ENCODE peak calls at places on chromosomes 16 and 17, in five cellular contexts. I is NCI-H1417, L is AG09319, A is germinal center, Z is fibroblast of lung. F is an unnamed sample.

GRCh38 chr17:151886-152859 is 14.8 kb downstream of the SCGB1C2 start:
- DNase-seq in I (no peak), L (no peak), A (no peak), Z (no peak), F (no peak)

GRCh38 chr17:80926601-80927250 is 64.9 kb upstream of the CHMP6 start:
- DNase-seq in I (no peak), L (no peak), A (no peak), Z (no peak), F (no peak)

GRCh38 chr16:70767377-70768204 is 33.4 kb downstream of the VAC14 start:
- DNase-seq in I (no peak), L (no peak), A (no peak), Z (no peak), F (no peak)

GRCh38 chr16:56246051-56246817 is 54.9 kb downstream of the GNAO1 start:
- DNase-seq in I (no peak), L (peak), A (no peak), Z (no peak), F (no peak)

GRCh38 chr16:77307764-77308561 is 108.8 kb downstream of the SYCE1L start:
- DNase-seq in I (no peak), L (no peak), A (no peak), Z (peak), F (no peak)

GRCh38 chr17:36859003-36859300 is 78.3 kb upstream of the LHX1 start:
- DNase-seq in I (no peak), L (no peak), A (no peak), Z (no peak), F (no peak)

GRCh38 chr16:89093602-89094251 is at the start of gene ACSF3:
- DNase-seq in I (peak), L (peak), A (peak), Z (peak), F (peak)

GRCh38 chr16:50970221-50970620 is 180.8 kb downstream of the SALL1 start:
- DNase-seq in I (no peak), L (no peak), A (no peak), Z (no peak), F (no peak)

GRCh38 chr17:65598711-65599110 is 37.3 kb upstream of the AXIN2 start:
- DNase-seq in I (peak), L (no peak), A (no peak), Z (no peak), F (no peak)

GRCh38 chr16:63714876-63715275 is 1407.0 kb downstream of the CDH11 start:
- DNase-seq in I (peak), L (no peak), A (no peak), Z (no peak), F (no peak)

GRCh38 chr16:88747588-88748301 is 37.3 kb downstream of the PIEZO1 start:
- DNase-seq in I (peak), L (no peak), A (peak), Z (no peak), F (no peak)

GRCh38 chr16:3665508-3665907 is 11.0 kb downstream of the DNASE1 start:
- DNase-seq in I (no peak), L (no peak), A (no peak), Z (no peak), F (no peak)

GRCh38 chr17:81295031-81295677 is at the start of gene SLC38A10:
- DNase-seq in I (peak), L (peak), A (peak), Z (peak), F (peak)

GRCh38 chr16:87177627-87178026 is 139.6 kb downstream of the C16orf95 start:
- DNase-seq in I (no peak), L (no peak), A (no peak), Z (no peak), F (no peak)

GRCh38 chr17:17491546-17491988 is 4.6 kb downstream of the RASD1 start:
- DNase-seq in I (no peak), L (no peak), A (no peak), Z (no peak), F (peak)

GRCh38 chr16:3590736-3591435 is 13.7 kb upstream of the NLRC3 start:
- DNase-seq in I (no peak), L (no peak), A (no peak), Z (no peak), F (no peak)

GRCh38 chr17:21375757-21376584 is at the start of gene KCNJ12:
- DNase-seq in I (no peak), L (no peak), A (no peak), Z (peak), F (no peak)

GRCh38 chr16:8967437-8967821 is 3.7 kb upstream of the USP7 start:
- DNase-seq in I (no peak), L (no peak), A (no peak), Z (no peak), F (no peak)

GRCh38 chr16:75265911-75266701 is 14.7 kb upstream of the BCAR1 start:
- DNase-seq in I (peak), L (no peak), A (peak), Z (peak), F (peak)

GRCh38 chr16:56807011-56807675 is 57.9 kb upstream of the SLC12A3 start:
- DNase-seq in I (no peak), L (no peak), A (no peak), Z (peak), F (no peak)

GRCh38 chr17:66240630-66241029 is 11.4 kb upstream of the APOH start:
- DNase-seq in I (no peak), L (no peak), A (no peak), Z (peak), F (no peak)

GRCh38 chr17:80795090-80795609 is 196.5 kb upstream of the CHMP6 start:
- DNase-seq in I (no peak), L (no peak), A (no peak), Z (no peak), F (no peak)

GRCh38 chr17:75842411-75842810 is 1.8 kb downstream of the UNC13D start:
- DNase-seq in I (no peak), L (no peak), A (no peak), Z (no peak), F (no peak)

GRCh38 chr17:19534562-19535149 is 1.0 kb downstream of the SLC47A1 start:
- DNase-seq in I (no peak), L (no peak), A (no peak), Z (no peak), F (no peak)

GRCh38 chr16:86405319-86405718 is 105.0 kb upstream of the FOXF1 start:
- DNase-seq in I (no peak), L (no peak), A (no peak), Z (peak), F (no peak)

GRCh38 chr16:83615131-83615530 is 192.6 kb upstream of the HSBP1 start:
- DNase-seq in I (no peak), L (no peak), A (no peak), Z (no peak), F (no peak)

GRCh38 chr17:73872816-73873215 is 228.6 kb upstream of the SDK2 start:
- DNase-seq in I (no peak), L (no peak), A (no peak), Z (no peak), F (no peak)

GRCh38 chr16:75065149-75065807 is 51.3 kb downstream of the LDHD start:
- DNase-seq in I (peak), L (no peak), A (no peak), Z (no peak), F (no peak)

GRCh38 chr17:70622382-70623260 is 453.3 kb downstream of the KCNJ2 start:
- DNase-seq in I (peak), L (no peak), A (no peak), Z (peak), F (peak)

GRCh38 chr17:39212841-39213480 is 12.8 kb downstream of the STAC2 start:
- DNase-seq in I (peak), L (no peak), A (no peak), Z (no peak), F (peak)

GRCh38 chr16:66925322-66925840 is at the start of gene RRAD:
- DNase-seq in I (no peak), L (no peak), A (no peak), Z (peak), F (no peak)

GRCh38 chr16:26645629-26646028 is 421.1 kb upstream of the C16orf82 start:
- DNase-seq in I (no peak), L (no peak), A (no peak), Z (no peak), F (no peak)

GRCh38 chr16:12420661-12421209 is 383.0 kb downstream of the CPPED1 start:
- DNase-seq in I (no peak), L (no peak), A (no peak), Z (no peak), F (no peak)

GRCh38 chr17:64723781-64724180 is 61.7 kb upstream of the SMURF2 start:
- DNase-seq in I (no peak), L (no peak), A (no peak), Z (no peak), F (no peak)

GRCh38 chr16:14354561-14355351 is 275.3 kb downstream of the PARN start:
- DNase-seq in I (no peak), L (no peak), A (peak), Z (peak), F (peak)

GRCh38 chr17:57268176-57268575 is 11.9 kb downstream of the MSI2 start:
- DNase-seq in I (no peak), L (no peak), A (no peak), Z (no peak), F (no peak)

GRCh38 chr16:88329726-88330700 is 52.7 kb upstream of the ZNF469 start:
- DNase-seq in I (no peak), L (no peak), A (no peak), Z (no peak), F (no peak)

GRCh38 chr17:81057079-81057730 is 22.3 kb downstream of the BAIAP2 start:
- DNase-seq in I (peak), L (no peak), A (no peak), Z (peak), F (no peak)

GRCh38 chr16:59385953-59386352 is 651.8 kb upstream of the GOT2 start:
- DNase-seq in I (no peak), L (peak), A (no peak), Z (peak), F (no peak)